ENCODE peak calls at places on chromosomes 11 and 22, in eight cellular contexts. V is tibial nerve, W is A549, F is K562, T is HepG2, B is transverse colon, G is H1, D is stomach. E is an unnamed sample.

GRCh38 chr11:44464741-44465140 is 100.7 kb upstream of the CD82 start:
- DNase-seq in V (no peak), W (peak; percentile 45), F (no peak), T (peak; percentile 18), B (no peak), G (no peak), D (no peak), E (no peak)

GRCh38 chr11:27191061-27191460 is 150.4 kb downstream of the BBOX1 start:
- DNase-seq in V (no peak), W (no peak), F (no peak), T (no peak), B (no peak), G (no peak), D (no peak), E (no peak)

GRCh38 chr11:132770802-132771545 is 761.3 kb downstream of the OPCML start:
- DNase-seq in V (no peak), W (no peak), F (no peak), T (no peak), B (no peak), G (no peak), D (no peak), E (no peak)

GRCh38 chr11:132126973-132127900 is 756.8 kb downstream of the NTM start:
- DNase-seq in V (peak; percentile 61), W (no peak), F (no peak), T (peak; percentile 3), B (peak; percentile 12), G (no peak), D (no peak), E (no peak)

GRCh38 chr22:23816552-23816976 is 22.2 kb downstream of the DERL3 start:
- DNase-seq in V (no peak), W (no peak), F (no peak), T (no peak), B (no peak), G (no peak), D (no peak), E (no peak)

GRCh38 chr11:72300268-72300667 is 56.3 kb upstream of the PHOX2A start:
- DNase-seq in V (no peak), W (no peak), F (no peak), T (no peak), B (no peak), G (no peak), D (no peak), E (no peak)

GRCh38 chr11:2529173-2529572 is 84.4 kb downstream of the KCNQ1 start:
- DNase-seq in V (no peak), W (no peak), F (no peak), T (no peak), B (peak; percentile 3), G (no peak), D (no peak), E (peak; percentile 11)

GRCh38 chr22:40001800-40002577 is 7.2 kb downstream of the FAM83F start:
- DNase-seq in V (no peak), W (no peak), F (no peak), T (no peak), B (no peak), G (no peak), D (no peak), E (no peak)

GRCh38 chr11:69854719-69855118 is 35.5 kb upstream of the FGF3 start:
- DNase-seq in V (no peak), W (peak; percentile 18), F (no peak), T (no peak), B (no peak), G (no peak), D (no peak), E (no peak)

GRCh38 chr11:1482581-1483444 is 3.8 kb downstream of the MOB2 start:
- DNase-seq in V (no peak), W (no peak), F (no peak), T (no peak), B (no peak), G (no peak), D (peak; percentile 44), E (no peak)

GRCh38 chr11:12090061-12090572 is 20.3 kb upstream of the MICAL2 start:
- DNase-seq in V (no peak), W (no peak), F (peak; percentile 32), T (no peak), B (no peak), G (no peak), D (no peak), E (no peak)

GRCh38 chr11:118872403-118872821 is 11.3 kb upstream of the CXCR5 start:
- DNase-seq in V (no peak), W (no peak), F (no peak), T (no peak), B (peak; percentile 43), G (no peak), D (no peak), E (peak; percentile 65)

GRCh38 chr11:113253406-113253805 is 61.0 kb upstream of the TTC12 start:
- DNase-seq in V (no peak), W (no peak), F (no peak), T (no peak), B (no peak), G (no peak), D (no peak), E (no peak)

GRCh38 chr11:34586655-34587281 is 34.1 kb upstream of the EHF start:
- DNase-seq in V (no peak), W (no peak), F (no peak), T (no peak), B (no peak), G (no peak), D (no peak), E (no peak)

GRCh38 chr11:61417670-61418069 is 12.1 kb downstream of the CPSF7 start:
- DNase-seq in V (no peak), W (peak; percentile 59), F (no peak), T (peak; percentile 16), B (no peak), G (no peak), D (no peak), E (no peak)

GRCh38 chr11:26323837-26324236 is 8.1 kb upstream of the ANO3 start:
- DNase-seq in V (no peak), W (no peak), F (no peak), T (no peak), B (no peak), G (no peak), D (no peak), E (no peak)

GRCh38 chr11:70476669-70477068 is 78.3 kb downstream of the CTTN start:
- DNase-seq in V (no peak), W (no peak), F (no peak), T (no peak), B (no peak), G (no peak), D (no peak), E (no peak)

GRCh38 chr11:61505640-61506155 is 2.9 kb upstream of the LRRC10B start:
- DNase-seq in V (no peak), W (no peak), F (no peak), T (no peak), B (no peak), G (no peak), D (no peak), E (no peak)

GRCh38 chr11:72605958-72606357 is 68.3 kb downstream of the PDE2A start:
- DNase-seq in V (no peak), W (no peak), F (no peak), T (no peak), B (no peak), G (no peak), D (no peak), E (peak; percentile 51)

GRCh38 chr22:32801436-32802290 is at the start of gene TIMP3:
- DNase-seq in V (peak; percentile 92), W (peak; percentile 7), F (peak; percentile 84), T (no peak), B (peak; percentile 74), G (peak; percentile 57), D (peak; percentile 63), E (peak; percentile 88)

GRCh38 chr11:7892751-7893356 is 38.2 kb downstream of the OR10A6 start:
- DNase-seq in V (no peak), W (peak; percentile 57), F (peak; percentile 11), T (peak; percentile 36), B (no peak), G (no peak), D (no peak), E (no peak)

GRCh38 chr11:93741882-93742226 is 382 bp downstream of the C11orf54 start:
- DNase-seq in V (no peak), W (peak; percentile 75), F (peak; percentile 50), T (peak; percentile 95), B (peak; percentile 72), G (no peak), D (peak; percentile 69), E (no peak)

GRCh38 chr11:74520316-74520715 is 26.8 kb upstream of the LIPT2 start:
- DNase-seq in V (no peak), W (no peak), F (no peak), T (no peak), B (no peak), G (no peak), D (no peak), E (no peak)
- TF ChIP-seq EP300 in V (no peak), W (no peak), F (no peak), T (no peak), B (no peak), G (no peak), D (no peak), E (no peak)

GRCh38 chr11:68311155-68312116 is 955 bp upstream of the LRP5 start:
- DNase-seq in V (no peak), W (no peak), F (no peak), T (no peak), B (no peak), G (no peak), D (no peak), E (peak; percentile 39)
- TF ChIP-seq EP300 in V (no peak), W (no peak), F (no peak), T (no peak), B (no peak), G (no peak), D (no peak), E (no peak)

DNA sequence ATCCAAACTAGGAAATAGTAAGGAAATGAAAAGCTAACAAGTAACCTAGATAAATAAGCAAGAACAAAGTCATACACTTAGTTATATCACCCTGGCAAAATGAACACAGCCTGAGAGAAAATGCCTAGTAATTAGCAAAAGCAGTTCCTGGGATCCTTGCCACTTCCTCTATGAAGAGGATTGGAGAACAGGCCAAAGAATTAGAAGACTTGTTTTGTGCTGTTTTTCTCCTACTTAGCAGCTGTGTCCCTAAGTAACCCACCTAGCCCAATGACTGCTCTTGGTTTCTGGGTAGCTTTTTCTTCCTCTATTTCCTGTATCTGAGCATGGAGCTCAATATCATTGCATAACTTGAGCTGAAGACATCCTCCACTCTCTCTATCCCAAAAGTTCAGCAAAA is 713.9 kb downstream of the ETS1 start:
- DNase-seq in V (no peak), W (no peak), F (no peak), T (no peak), B (no peak), G (no peak), D (no peak), E (no peak)
- TF ChIP-seq EP300 in V (no peak), W (no peak), F (no peak), T (no peak), B (no peak), G (no peak), D (no peak), E (no peak)

DNA sequence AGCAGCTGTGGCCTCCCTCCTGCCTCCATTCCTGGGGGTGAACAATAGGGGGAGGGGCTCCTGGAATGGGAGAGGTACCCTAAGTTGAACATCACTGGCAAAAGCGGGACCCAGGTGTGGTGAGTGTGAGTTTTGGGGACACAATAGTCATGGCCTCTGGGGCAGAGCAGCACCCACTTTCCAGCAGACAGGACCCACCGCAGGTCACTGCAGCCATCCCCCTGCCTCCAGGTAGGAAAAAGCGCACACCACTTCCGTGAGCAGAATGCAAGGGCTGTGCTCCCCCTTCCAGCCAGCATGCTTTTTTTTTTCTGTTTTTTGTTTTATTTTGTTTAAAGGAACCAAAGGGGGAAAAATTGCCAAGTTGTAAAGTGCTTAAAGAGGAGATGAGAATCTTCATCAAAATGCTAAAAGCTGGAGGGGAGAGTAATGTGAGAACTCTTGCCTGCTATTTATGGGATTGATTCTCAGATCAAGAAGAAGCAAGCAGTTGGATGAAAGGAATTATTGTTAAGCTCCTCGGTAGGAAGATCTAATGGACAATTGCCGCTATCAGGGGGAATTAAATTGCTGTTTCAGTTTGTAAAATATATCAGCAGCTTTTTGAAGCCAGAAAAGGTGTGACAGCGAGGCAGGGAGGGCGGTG is 152.9 kb downstream of the FEZ1 start:
- DNase-seq in V (no peak), W (no peak), F (no peak), T (no peak), B (no peak), G (no peak), D (no peak), E (peak; percentile 26)
- TF ChIP-seq EP300 in V (no peak), W (no peak), F (no peak), T (no peak), B (no peak), G (no peak), D (no peak), E (no peak)

E was measured in ovary.